ENCODE peak calls at places on chromosome 7, in four cellular contexts. U is WERI-Rb-1; G is WTC11; H is stimulated activated CD4-positive, alpha-beta T cell treated with anti-CD3 and anti-CD28 coated beads, TNF-alpha, amount 100 ng/mL, for 48 hours. M is an unnamed sample.

GRCh38 chr7:54153462-54153861 is 388.7 kb upstream of the VSTM2A start:
- DNase-seq in H (no peak), U (no peak), G (no peak), M (no peak)

GRCh38 chr7:151572136-151572535 is 52.4 kb upstream of the RHEB start:
- DNase-seq in G (no peak), U (peak), H (no peak), M (no peak)

GRCh38 chr7:74690474-74690873 is 33.0 kb downstream of the GTF2I start:
- DNase-seq in G (no peak), U (no peak), H (no peak), M (no peak)

GRCh38 chr7:111833461-111833860 is 271.2 kb upstream of the IMMP2L start:
- DNase-seq in U (no peak), G (no peak), H (no peak), M (no peak)

GRCh38 chr7:120916116-120916515 is 34.5 kb upstream of the ING3 start:
- DNase-seq in H (no peak), U (no peak), G (no peak), M (no peak)

GRCh38 chr7:7770228-7770627 is 51.8 kb upstream of the RPA3 start:
- DNase-seq in G (no peak), H (no peak), U (no peak), M (no peak)

GRCh38 chr7:132494474-132494873 is 81.8 kb downstream of the PLXNA4 start:
- DNase-seq in G (no peak), H (no peak), U (no peak), M (no peak)

GRCh38 chr7:129169171-129169643 is 19.2 kb upstream of the SMO start:
- DNase-seq in U (no peak), H (no peak), G (peak), M (no peak)

GRCh38 chr7:90952649-90952991 is 311.6 kb upstream of the FZD1 start:
- DNase-seq in U (no peak), G (no peak), H (no peak), M (no peak)

GRCh38 chr7:70384891-70385290 is 747.1 kb upstream of the GALNT17 start:
- DNase-seq in H (no peak), U (no peak), G (no peak), M (no peak)

GRCh38 chr7:17660116-17660515 is 280.2 kb downstream of the SNX13 start:
- DNase-seq in U (no peak), H (no peak), G (no peak), M (no peak)

GRCh38 chr7:43553999-43554398 is 28.9 kb upstream of the STK17A start:
- DNase-seq in H (no peak), U (no peak), G (no peak), M (no peak)

GRCh38 chr7:151487246-151487645 is 32.4 kb downstream of the RHEB start:
- DNase-seq in U (no peak), G (no peak), H (no peak), M (no peak)

GRCh38 chr7:92682767-92683539 is 92.8 kb upstream of the FAM133B start:
- DNase-seq in H (no peak), U (no peak), G (no peak), M (no peak)

GRCh38 chr7:28640026-28640425 is 227.7 kb downstream of the CREB5 start:
- DNase-seq in H (no peak), G (no peak), U (no peak), M (no peak)

GRCh38 chr7:130942211-130942964 is 208.4 kb upstream of the KLF14 start:
- DNase-seq in U (no peak), G (no peak), H (no peak), M (no peak)

GRCh38 chr7:138980575-138981285 is 459 bp downstream of the KIAA1549 start:
- DNase-seq in G (peak), U (peak), H (no peak), M (no peak)

GRCh38 chr7:157487046-157487770 is 150.4 kb downstream of the DNAJB6 start:
- DNase-seq in U (no peak), H (no peak), G (no peak), M (no peak)

M was measured in NCI-H524 treated with DMSO at 0.1 percent for 48 hours.